ENCODE peak calls at places on chromosomes 16 and 17, in five cellular contexts. One of them, this sample, is unnamed.

GRCh38 chr17:82242977-82243647 is 14.3 kb downstream of the SLC16A3 start:
- DNase-seq in K562: no peak
- DNase-seq in HepG2: peak; percentile 84
- DNase-seq in H1: no peak
- DNase-seq in GM12878: no peak
- DNase-seq in this sample: no peak

GRCh38 chr17:65039349-65039988 is 17.1 kb downstream of the GNA13 start:
- DNase-seq in K562: no peak
- DNase-seq in HepG2: no peak
- DNase-seq in H1: no peak
- DNase-seq in GM12878: peak; percentile 68
- DNase-seq in this sample: no peak

GRCh38 chr16:17887963-17888362 is 417.2 kb upstream of the XYLT1 start:
- DNase-seq in K562: peak; percentile 14
- DNase-seq in HepG2: no peak
- DNase-seq in H1: no peak
- DNase-seq in GM12878: no peak
- DNase-seq in this sample: no peak

GRCh38 chr17:41190328-41190727 is 641 bp downstream of the KRTAP9-1 start:
- DNase-seq in K562: no peak
- DNase-seq in HepG2: no peak
- DNase-seq in H1: no peak
- DNase-seq in GM12878: no peak
- DNase-seq in this sample: no peak

GRCh38 chr16:68884867-68885266 is 41.5 kb downstream of the TANGO6 start:
- DNase-seq in K562: no peak
- DNase-seq in HepG2: no peak
- DNase-seq in H1: no peak
- DNase-seq in GM12878: no peak
- DNase-seq in this sample: no peak

GRCh38 chr16:51807551-51807950 is 656.5 kb upstream of the SALL1 start:
- DNase-seq in K562: no peak
- DNase-seq in HepG2: no peak
- DNase-seq in H1: no peak
- DNase-seq in GM12878: no peak
- DNase-seq in this sample: no peak

GRCh38 chr17:73973881-73974409 is 229.5 kb upstream of the RPL38 start:
- DNase-seq in K562: no peak
- DNase-seq in HepG2: no peak
- DNase-seq in H1: no peak
- DNase-seq in GM12878: no peak
- DNase-seq in this sample: no peak

GRCh38 chr17:14745541-14745940 is 444.7 kb downstream of the HS3ST3B1 start:
- DNase-seq in K562: no peak
- DNase-seq in HepG2: no peak
- DNase-seq in H1: no peak
- DNase-seq in GM12878: no peak
- DNase-seq in this sample: no peak

GRCh38 chr17:61737820-61738219 is 125.5 kb downstream of the BRIP1 start:
- DNase-seq in K562: no peak
- DNase-seq in HepG2: no peak
- DNase-seq in H1: no peak
- DNase-seq in GM12878: no peak
- DNase-seq in this sample: no peak

GRCh38 chr17:72733619-72734282 is 358.7 kb downstream of the SLC39A11 start:
- DNase-seq in K562: no peak
- DNase-seq in HepG2: peak; percentile 66
- DNase-seq in H1: no peak
- DNase-seq in GM12878: no peak
- DNase-seq in this sample: no peak

GRCh38 chr16:68093816-68094613 is 8.8 kb downstream of the NFATC3 start:
- DNase-seq in K562: no peak
- DNase-seq in HepG2: no peak
- DNase-seq in H1: no peak
- DNase-seq in GM12878: no peak
- DNase-seq in this sample: no peak

GRCh38 chr16:55570159-55570558 is 3.7 kb downstream of the CAPNS2 start:
- DNase-seq in K562: peak; percentile 19
- DNase-seq in HepG2: no peak
- DNase-seq in H1: no peak
- DNase-seq in GM12878: no peak
- DNase-seq in this sample: no peak

GRCh38 chr16:4474192-4474961 is at the start of gene NMRAL1:
- DNase-seq in K562: peak; percentile 92
- DNase-seq in HepG2: peak; percentile 82
- DNase-seq in H1: peak; percentile 87
- DNase-seq in GM12878: peak; percentile 82
- DNase-seq in this sample: peak; percentile 94

GRCh38 chr16:64872101-64872500 is 249.8 kb downstream of the CDH11 start:
- DNase-seq in K562: no peak
- DNase-seq in HepG2: no peak
- DNase-seq in H1: no peak
- DNase-seq in GM12878: no peak
- DNase-seq in this sample: no peak

GRCh38 chr17:33459078-33459940 is 166.2 kb upstream of the ASIC2 start:
- DNase-seq in K562: no peak
- DNase-seq in HepG2: no peak
- DNase-seq in H1: no peak
- DNase-seq in GM12878: peak; percentile 44
- DNase-seq in this sample: peak; percentile 31

GRCh38 chr17:80387071-80387470 is 27.9 kb upstream of the ENDOV start:
- DNase-seq in K562: no peak
- DNase-seq in HepG2: no peak
- DNase-seq in H1: no peak
- DNase-seq in GM12878: no peak
- DNase-seq in this sample: no peak

GRCh38 chr17:82097187-82097918 is 683 bp downstream of the FASN start:
- DNase-seq in K562: peak; percentile 73
- DNase-seq in HepG2: no peak
- DNase-seq in H1: no peak
- DNase-seq in GM12878: no peak
- DNase-seq in this sample: no peak

GRCh38 chr16:23877107-23878070 is 41.6 kb downstream of the PRKCB start:
- DNase-seq in K562: no peak
- DNase-seq in HepG2: no peak
- DNase-seq in H1: no peak
- DNase-seq in GM12878: no peak
- DNase-seq in this sample: no peak

GRCh38 chr17:10210151-10210574 is 11.8 kb upstream of the GAS7 start:
- DNase-seq in K562: no peak
- DNase-seq in HepG2: no peak
- DNase-seq in H1: peak; percentile 31
- DNase-seq in GM12878: no peak
- DNase-seq in this sample: peak; percentile 53

DNA sequence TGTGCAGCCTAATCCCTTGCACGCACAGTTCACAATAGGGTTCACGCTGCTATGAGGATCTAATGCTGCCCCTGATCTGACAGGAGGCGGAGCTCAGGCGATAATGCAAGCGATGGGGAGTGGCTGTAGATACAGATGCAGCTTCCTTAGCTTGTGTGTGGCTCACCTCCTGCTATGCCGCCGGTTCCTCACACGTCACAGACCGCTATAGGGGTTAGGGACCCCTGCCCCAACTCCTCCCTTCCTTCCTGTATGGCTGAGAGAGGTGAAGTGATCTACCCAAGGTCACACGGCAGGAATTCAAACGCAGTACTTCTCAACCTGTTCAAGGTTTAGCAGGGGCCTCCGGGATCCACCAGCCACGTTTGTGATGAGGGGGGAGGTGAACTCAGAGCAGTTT is 13.4 kb upstream of the PLLP start:
- DNase-seq in K562: no peak
- DNase-seq in HepG2: no peak
- DNase-seq in H1: no peak
- DNase-seq in GM12878: no peak
- DNase-seq in this sample: peak; percentile 34
- TF ChIP-seq ATF2 in K562: no peak
- TF ChIP-seq ATF2 in HepG2: no peak
- TF ChIP-seq ATF2 in H1: no peak
- TF ChIP-seq ATF2 in GM12878: no peak
- TF ChIP-seq ATF2 in this sample: no peak

GRCh38 chr17:42917236-42917603 is 16.6 kb downstream of the G6PC1 start:
- DNase-seq in K562: no peak
- DNase-seq in HepG2: no peak
- DNase-seq in H1: no peak
- DNase-seq in GM12878: no peak
- DNase-seq in this sample: no peak
- TF ChIP-seq ATF2 in K562: no peak
- TF ChIP-seq ATF2 in HepG2: no peak
- TF ChIP-seq ATF2 in H1: no peak
- TF ChIP-seq ATF2 in GM12878: no peak
- TF ChIP-seq ATF2 in this sample: no peak

DNA sequence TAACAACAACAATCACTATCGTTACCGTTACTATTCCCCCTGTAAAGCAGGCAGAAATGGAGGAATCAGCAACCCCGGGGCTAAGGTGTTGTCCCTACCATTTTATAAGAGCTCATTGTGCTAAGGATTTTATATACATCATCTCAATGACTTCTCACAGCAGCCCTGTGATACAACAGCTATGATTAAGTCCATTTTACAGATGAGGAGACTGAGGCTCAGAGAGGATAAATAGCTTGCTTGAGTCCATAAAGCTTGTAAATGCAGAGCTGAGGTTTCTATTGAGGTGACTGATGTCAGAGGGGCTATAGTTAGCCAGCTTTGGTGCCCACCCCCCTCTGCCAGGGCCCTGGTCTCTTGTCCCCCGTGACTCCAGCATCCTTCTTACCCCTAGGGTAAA is 16.7 kb upstream of the PDK2 start:
- DNase-seq in K562: no peak
- DNase-seq in HepG2: no peak
- DNase-seq in H1: no peak
- DNase-seq in GM12878: no peak
- DNase-seq in this sample: no peak
- TF ChIP-seq ATF2 in K562: no peak
- TF ChIP-seq ATF2 in HepG2: no peak
- TF ChIP-seq ATF2 in H1: no peak
- TF ChIP-seq ATF2 in GM12878: no peak
- TF ChIP-seq ATF2 in this sample: no peak

DNA sequence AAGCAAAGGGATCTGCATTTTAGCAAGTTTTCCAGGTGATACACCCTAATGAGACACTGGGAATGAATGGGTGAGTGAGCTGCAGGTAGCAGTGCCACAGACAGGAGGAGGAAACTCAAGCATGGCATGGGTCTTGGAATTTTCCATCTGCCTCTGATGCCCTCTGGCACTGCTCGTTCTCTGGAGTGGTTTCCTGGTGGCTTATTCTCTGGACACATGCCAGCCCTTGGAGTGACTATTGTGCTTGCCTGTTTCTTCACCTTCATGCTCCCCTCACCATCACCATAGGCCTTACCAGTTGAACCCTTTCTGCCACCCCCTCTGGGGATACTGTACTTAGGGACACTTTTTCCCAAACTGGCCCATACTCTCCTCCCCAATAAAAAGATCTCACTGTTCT is 1.6 kb downstream of the COASY start:
- DNase-seq in K562: no peak
- DNase-seq in HepG2: no peak
- DNase-seq in H1: no peak
- DNase-seq in GM12878: no peak
- DNase-seq in this sample: no peak
- TF ChIP-seq ATF2 in K562: no peak
- TF ChIP-seq ATF2 in HepG2: no peak
- TF ChIP-seq ATF2 in H1: no peak
- TF ChIP-seq ATF2 in GM12878: no peak
- TF ChIP-seq ATF2 in this sample: no peak

DNA sequence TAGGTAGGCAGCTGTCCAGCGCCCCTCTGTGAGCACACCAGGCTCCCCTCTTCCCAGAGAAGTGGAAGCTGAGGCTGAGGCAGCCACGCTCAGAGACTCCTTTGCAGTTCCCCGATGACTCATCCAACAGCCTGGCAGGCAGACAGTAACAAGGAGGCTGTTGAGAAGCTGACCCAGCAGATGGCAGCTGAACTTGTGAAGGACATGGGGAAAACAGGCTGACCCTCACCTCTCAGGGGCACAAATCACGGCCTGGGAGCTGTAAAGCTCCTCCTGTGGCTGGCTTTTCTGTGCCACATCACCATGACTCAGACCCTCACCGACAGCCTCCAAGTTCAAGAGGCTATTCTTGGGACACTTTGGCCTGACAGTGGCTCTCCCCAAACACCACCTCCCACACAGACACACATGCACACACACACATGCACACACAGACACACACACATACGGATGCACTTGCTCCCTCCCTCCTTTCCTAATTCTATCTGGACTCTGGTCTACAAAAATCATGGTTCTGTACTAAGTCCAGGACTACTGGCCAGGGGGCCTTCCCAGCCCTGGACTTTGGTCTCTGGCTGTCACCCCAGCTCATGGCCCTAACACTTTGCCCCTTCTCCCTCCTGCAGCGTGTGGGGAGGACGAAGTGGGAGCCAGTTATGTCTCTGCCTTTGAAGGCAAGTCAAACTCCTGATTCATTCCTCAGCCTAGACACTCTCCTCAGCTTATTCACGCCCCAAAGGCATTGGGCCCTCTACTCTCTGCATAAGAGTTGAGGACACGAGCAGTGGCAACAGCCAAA is 23.2 kb downstream of the MAP3K14 start:
- DNase-seq in K562: peak; percentile 43
- DNase-seq in HepG2: peak; percentile 58
- DNase-seq in H1: no peak
- DNase-seq in GM12878: no peak
- DNase-seq in this sample: no peak
- TF ChIP-seq ATF2 in K562: no peak
- TF ChIP-seq ATF2 in HepG2: no peak
- TF ChIP-seq ATF2 in H1: no peak
- TF ChIP-seq ATF2 in GM12878: no peak
- TF ChIP-seq ATF2 in this sample: no peak

GRCh38 chr16:88830783-88831182 is 19.1 kb upstream of the APRT start:
- DNase-seq in K562: no peak
- DNase-seq in HepG2: no peak
- DNase-seq in H1: no peak
- DNase-seq in GM12878: no peak
- DNase-seq in this sample: no peak

GRCh38 chr16:88828711-88829110 is 17.0 kb upstream of the APRT start:
- DNase-seq in K562: no peak
- DNase-seq in HepG2: no peak
- DNase-seq in H1: no peak
- DNase-seq in GM12878: no peak
- DNase-seq in this sample: no peak

GRCh38 chr16:88827727-88828126 is 16.0 kb upstream of the APRT start:
- DNase-seq in K562: no peak
- DNase-seq in HepG2: no peak
- DNase-seq in H1: no peak
- DNase-seq in GM12878: no peak
- DNase-seq in this sample: no peak

GRCh38 chr16:88831838-88832237 is 20.1 kb upstream of the APRT start:
- DNase-seq in K562: peak; percentile 30
- DNase-seq in HepG2: peak; percentile 23
- DNase-seq in H1: no peak
- DNase-seq in GM12878: no peak
- DNase-seq in this sample: no peak

GRCh38 chr16:88830250-88830649 is 18.5 kb upstream of the APRT start:
- DNase-seq in K562: no peak
- DNase-seq in HepG2: no peak
- DNase-seq in H1: no peak
- DNase-seq in GM12878: no peak
- DNase-seq in this sample: no peak
- TF ChIP-seq ATF2 in K562: no peak
- TF ChIP-seq ATF2 in HepG2: no peak
- TF ChIP-seq ATF2 in H1: no peak
- TF ChIP-seq ATF2 in GM12878: no peak
- TF ChIP-seq ATF2 in this sample: no peak

This sample was measured in WTC11.